ENCODE peak calls at places on chromosomes 16 and 17, in four cellular contexts. R is K562, P is A549, L is HepG2. M is an unnamed sample.

GRCh38 chr17:34245496-34245895 is 9.6 kb upstream of the CCL2 start:
- DNase-seq in R (no peak), P (no peak), L (no peak), M (no peak)

GRCh38 chr16:12868788-12869187 is 32.6 kb upstream of the SHISA9 start:
- DNase-seq in P (no peak), R (no peak), L (no peak), M (no peak)

GRCh38 chr17:34351041-34351575 is 5.2 kb upstream of the CCL13 start:
- DNase-seq in L (no peak), P (no peak), R (no peak), M (no peak)

GRCh38 chr17:13306310-13306962 is 288.6 kb upstream of the ELAC2 start:
- DNase-seq in P (peak; percentile 81), L (peak; percentile 69), R (peak; percentile 51), M (peak; percentile 92)

GRCh38 chr16:85929259-85929704 is 30.3 kb downstream of the IRF8 start:
- DNase-seq in L (no peak), R (no peak), P (no peak), M (no peak)

GRCh38 chr16:57619606-57620315 is 8.7 kb upstream of the ADGRG1 start:
- DNase-seq in R (no peak), P (no peak), L (peak; percentile 46), M (no peak)

GRCh38 chr17:3385869-3386816 is at the start of gene OR3A2:
- DNase-seq in L (no peak), P (no peak), R (no peak), M (no peak)

GRCh38 chr16:24685539-24686432 is 43.7 kb upstream of the TNRC6A start:
- DNase-seq in L (peak; percentile 85), P (peak; percentile 79), R (no peak), M (no peak)

GRCh38 chr17:6079960-6080359 is 9.8 kb downstream of the WSCD1 start:
- DNase-seq in P (no peak), R (no peak), L (no peak), M (no peak)

GRCh38 chr16:22326369-22326652 is 29.1 kb downstream of the POLR3E start:
- DNase-seq in L (no peak), P (no peak), R (no peak), M (no peak)

DNA sequence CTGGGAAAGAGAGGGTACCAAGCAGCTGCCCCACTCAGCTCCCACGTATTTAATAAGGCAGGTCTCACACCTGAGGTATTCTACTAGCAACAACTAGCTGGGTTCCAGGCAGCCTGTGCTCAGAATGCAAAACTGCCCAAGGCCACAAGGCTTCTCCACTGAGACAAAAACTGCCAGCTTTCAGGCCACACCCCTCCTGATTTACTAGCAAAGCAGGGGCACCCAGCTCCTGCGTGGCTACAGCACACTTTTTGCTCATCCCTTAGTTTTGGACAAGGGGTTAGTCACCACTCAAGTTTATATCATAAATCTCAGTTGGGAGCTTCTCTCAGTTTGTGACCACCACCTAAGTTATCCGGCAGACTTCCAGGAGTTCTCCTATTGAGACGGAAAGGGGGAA is 494.6 kb downstream of the CDH11 start:
- DNase-seq in L (no peak), R (no peak), P (no peak), M (peak; percentile 13)
- TF ChIP-seq MYC in L (no peak), R (no peak), P (no peak), M (no peak)

GRCh38 chr17:36197389-36197708 is 791 bp upstream of the CCL3L1 start:
- DNase-seq in P (no peak), L (no peak), R (no peak), M (peak; percentile 61)

GRCh38 chr17:36195474-36196098 is 972 bp downstream of the CCL3L1 start:
- DNase-seq in P (no peak), L (no peak), R (no peak), M (peak; percentile 42)

GRCh38 chr17:36203335-36203734 is 6.8 kb upstream of the CCL3L1 start:
- DNase-seq in P (no peak), R (no peak), L (no peak), M (no peak)

GRCh38 chr17:36196099-36196496 is 460 bp downstream of the CCL3L1 start:
- DNase-seq in P (no peak), R (no peak), L (no peak), M (no peak)

GRCh38 chr17:36198831-36199465 is 2.4 kb upstream of the CCL3L1 start:
- DNase-seq in R (no peak), P (no peak), L (no peak), M (no peak)
- TF ChIP-seq MYC in R (no peak), P (no peak), L (no peak), M (no peak)

GRCh38 chr17:44152875-44153274 is 11.1 kb downstream of the HROB start:
- DNase-seq in R (no peak), L (no peak), P (no peak), M (no peak)
- TF ChIP-seq MYC in R (no peak), L (no peak), P (no peak), M (no peak)

GRCh38 chr17:65055708-65056638 is 567 bp downstream of the GNA13 start:
- DNase-seq in L (peak; percentile 38), P (peak; percentile 65), R (peak; percentile 48), M (peak; percentile 64)
- TF ChIP-seq MYC in L (peak; percentile 69), P (peak; percentile 27), R (peak; percentile 14), M (peak; percentile 44)

DNA sequence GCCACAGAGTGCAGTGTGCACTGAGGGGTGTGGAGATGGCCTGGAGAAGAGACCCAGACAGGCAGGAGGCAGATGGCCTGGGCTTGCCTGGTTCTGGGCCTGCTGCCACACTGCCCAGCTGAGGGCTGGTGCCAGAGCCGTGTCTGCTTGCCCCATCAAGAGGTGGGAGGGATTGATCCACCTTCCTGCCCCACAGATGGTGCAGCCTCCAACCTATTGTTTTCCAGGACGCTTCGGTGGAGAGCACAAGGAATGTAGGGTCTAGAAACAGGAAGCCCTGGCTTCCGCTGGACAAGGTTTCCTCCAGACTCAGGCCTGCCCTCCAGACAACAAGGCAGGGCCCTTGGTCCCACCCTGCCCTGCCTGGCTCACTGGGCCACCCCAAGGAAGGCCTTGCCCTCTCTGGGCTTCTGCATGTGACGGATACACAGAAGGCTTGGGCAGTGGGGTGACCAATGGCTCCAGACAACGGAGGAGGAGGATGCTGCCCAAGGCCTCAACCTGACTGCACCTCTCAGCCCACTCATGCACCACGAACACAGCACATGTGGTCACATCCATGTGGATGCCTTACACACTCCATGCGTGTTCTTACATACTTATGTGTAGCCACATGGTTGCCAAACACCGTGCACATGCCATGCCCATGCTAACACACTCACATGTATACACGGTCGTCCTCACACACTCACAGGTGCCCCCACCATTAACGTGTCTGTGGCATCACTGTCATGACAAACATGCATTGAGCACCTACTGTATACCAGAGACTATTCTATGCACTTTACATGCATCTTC is 6.5 kb upstream of the CDH5 start:
- DNase-seq in L (no peak), P (no peak), R (no peak), M (no peak)
- TF ChIP-seq MYC in L (no peak), P (no peak), R (no peak), M (no peak)

GRCh38 chr17:2058521-2059124 is 3.7 kb downstream of the HIC1 start:
- DNase-seq in L (no peak), R (no peak), P (peak; percentile 80), M (peak; percentile 83)
- TF ChIP-seq MYC in L (no peak), R (no peak), P (no peak), M (no peak)

GRCh38 chr17:39096435-39097158 is 54.8 kb downstream of the PLXDC1 start:
- DNase-seq in R (no peak), P (no peak), L (no peak), M (peak; percentile 89)
- TF ChIP-seq MYC in R (no peak), P (no peak), L (no peak), M (no peak)

M was measured in NB4.